ENCODE peak calls at places on chromosomes 12 and 14, in nine cellular contexts. K is A549, W is GM23338, X is SK-N-SH, G is HL-60, U is HepG2, F is HCT116, B is GM12878, O is K562. H is an unnamed sample.

GRCh38 chr12:1246637-1247036 is 255.6 kb downstream of the ERC1 start:
- DNase-seq in O (no peak), W (no peak), X (no peak), G (no peak), U (no peak), K (no peak), B (no peak), F (no peak), H (no peak)

GRCh38 chr14:93903342-93904184 is 23.6 kb upstream of the FAM181A start:
- DNase-seq in U (peak; percentile 54), B (no peak), W (peak; percentile 73), K (peak; percentile 24), O (no peak), F (peak; percentile 15), X (peak; percentile 58), G (no peak), H (no peak)

GRCh38 chr12:69546693-69547438 is 38.4 kb upstream of the CCT2 start:
- DNase-seq in W (no peak), X (no peak), U (no peak), O (no peak), K (no peak), B (peak; percentile 19), G (no peak), F (no peak), H (no peak)

GRCh38 chr12:124656214-124656516 is 88.8 kb upstream of the NCOR2 start:
- DNase-seq in K (no peak), B (no peak), G (no peak), O (no peak), U (no peak), X (no peak), F (no peak), W (no peak), H (no peak)

GRCh38 chr14:101835166-101835557 is 73.7 kb downstream of the PPP2R5C start:
- DNase-seq in X (no peak), U (no peak), B (no peak), O (no peak), F (no peak), W (no peak), G (no peak), K (no peak), H (no peak)

GRCh38 chr14:52086755-52087154 is 17.9 kb upstream of the NID2 start:
- DNase-seq in B (no peak), K (no peak), F (no peak), O (no peak), U (no peak), X (no peak), G (no peak), W (no peak), H (no peak)

GRCh38 chr14:20455355-20456300 is 602 bp downstream of the APEX1 start:
- DNase-seq in G (no peak), F (no peak), U (no peak), X (peak; percentile 80), K (no peak), O (peak; percentile 58), W (peak; percentile 82), B (no peak), H (no peak)

GRCh38 chr14:94601961-94602391 is 10.2 kb upstream of the SERPINA3 start:
- DNase-seq in K (peak; percentile 75), O (no peak), F (peak; percentile 27), W (no peak), X (no peak), U (peak; percentile 53), G (no peak), B (no peak), H (no peak)

GRCh38 chr14:68397371-68397779 is 395.5 kb downstream of the ZFP36L1 start:
- DNase-seq in B (no peak), G (no peak), X (no peak), O (no peak), U (peak; percentile 43), W (no peak), K (no peak), F (no peak), H (no peak)

GRCh38 chr12:132106921-132107320 is 37.2 kb downstream of the DDX51 start:
- DNase-seq in G (no peak), B (no peak), X (no peak), O (no peak), W (no peak), K (no peak), U (no peak), F (no peak), H (no peak)

GRCh38 chr12:27635349-27635972 is 60.8 kb upstream of the REP15 start:
- DNase-seq in O (no peak), W (peak; percentile 65), X (peak; percentile 15), U (peak; percentile 44), B (no peak), G (no peak), F (peak; percentile 44), K (peak; percentile 67), H (no peak)

GRCh38 chr12:119685375-119685774 is 17.4 kb downstream of the PRKAB1 start:
- DNase-seq in G (no peak), W (no peak), B (no peak), U (no peak), O (no peak), X (no peak), F (no peak), K (no peak), H (no peak)

GRCh38 chr12:2495452-2496112 is 299.2 kb upstream of the FKBP4 start:
- DNase-seq in W (no peak), O (no peak), U (no peak), K (no peak), F (no peak), G (no peak), B (no peak), X (no peak), H (no peak)

DNA sequence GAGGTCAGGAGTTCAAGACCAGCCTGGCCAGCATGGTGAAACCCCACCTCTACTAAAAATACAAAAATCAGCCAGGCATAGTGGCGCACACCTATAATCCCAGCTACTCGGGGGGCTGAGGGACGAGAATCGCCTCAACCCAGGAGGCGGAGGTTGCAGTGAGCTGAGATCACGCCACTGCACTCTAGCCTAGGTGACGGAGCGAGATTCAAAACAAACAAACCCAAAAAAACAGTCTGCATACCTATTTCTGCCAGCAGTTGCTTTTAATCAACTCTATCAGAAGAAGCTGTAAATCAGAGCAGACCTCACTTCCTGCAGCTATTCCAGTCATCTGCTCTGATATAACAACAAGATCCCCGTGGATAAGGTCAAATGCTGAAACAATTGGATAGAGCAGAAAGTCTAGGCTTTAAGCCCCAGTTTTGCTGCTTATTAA is 50.5 kb downstream of the LIMA1 start:
- DNase-seq in K (no peak), W (no peak), U (no peak), F (no peak), X (peak; percentile 52), G (no peak), B (no peak), O (no peak), H (no peak)
- TF ChIP-seq REST in K (no peak), W (no peak), U (no peak), F (no peak), X (no peak), G (no peak), B (no peak), O (no peak), H (no peak)

DNA sequence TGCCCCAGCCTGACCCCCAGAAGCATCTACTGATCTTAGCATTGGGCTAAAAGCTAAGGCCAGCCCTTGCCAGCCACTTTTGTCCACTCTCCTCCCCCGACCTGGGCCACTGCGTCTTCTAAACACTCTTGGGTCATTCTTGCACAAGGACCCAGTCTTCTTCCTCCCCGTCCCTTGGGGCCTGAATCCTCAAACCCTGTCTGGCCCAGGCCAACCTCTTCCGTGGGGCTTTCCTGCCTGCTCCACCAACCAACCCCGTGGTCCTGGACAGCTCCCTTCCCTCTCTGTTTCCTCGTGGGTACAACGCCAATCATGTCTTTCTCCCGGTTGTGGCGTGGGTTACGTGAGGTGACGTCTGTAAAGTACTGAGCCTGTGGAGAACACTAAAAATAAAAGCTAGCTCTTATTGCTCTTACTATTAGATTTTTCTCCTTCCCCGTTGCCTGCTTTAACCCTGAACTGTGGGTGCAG is 21.5 kb downstream of the FAM222A start:
- DNase-seq in X (peak; percentile 13), K (no peak), F (no peak), W (no peak), B (no peak), G (no peak), O (no peak), U (no peak), H (no peak)
- TF ChIP-seq REST in X (peak; percentile 56), K (no peak), F (no peak), W (peak; percentile 55), B (no peak), G (peak; percentile 73), O (no peak), U (peak; percentile 33), H (no peak)

GRCh38 chr12:92107621-92108131 is 38.0 kb downstream of the BTG1 start:
- DNase-seq in X (peak; percentile 55), G (no peak), K (no peak), O (no peak), B (no peak), U (no peak), F (no peak), W (peak; percentile 36), H (no peak)

GRCh38 chr12:92108651-92109050 is 37.0 kb downstream of the BTG1 start:
- DNase-seq in B (no peak), O (no peak), U (no peak), W (peak; percentile 59), X (peak; percentile 20), G (peak; percentile 84), K (peak; percentile 42), F (no peak), H (no peak)

GRCh38 chr12:92110083-92110640 is 35.5 kb downstream of the BTG1 start:
- DNase-seq in X (no peak), O (no peak), U (no peak), G (no peak), B (no peak), F (no peak), K (no peak), W (no peak), H (no peak)

GRCh38 chr12:92111256-92111655 is 34.4 kb downstream of the BTG1 start:
- DNase-seq in O (no peak), U (no peak), K (no peak), G (no peak), W (no peak), B (no peak), X (no peak), F (no peak), H (no peak)

GRCh38 chr12:92109613-92110012 is 36.0 kb downstream of the BTG1 start:
- DNase-seq in B (no peak), O (no peak), G (no peak), F (no peak), K (no peak), U (no peak), X (no peak), W (no peak), H (no peak)
- TF ChIP-seq REST in B (no peak), O (no peak), G (no peak), F (no peak), K (no peak), U (no peak), X (no peak), W (no peak), H (no peak)

DNA sequence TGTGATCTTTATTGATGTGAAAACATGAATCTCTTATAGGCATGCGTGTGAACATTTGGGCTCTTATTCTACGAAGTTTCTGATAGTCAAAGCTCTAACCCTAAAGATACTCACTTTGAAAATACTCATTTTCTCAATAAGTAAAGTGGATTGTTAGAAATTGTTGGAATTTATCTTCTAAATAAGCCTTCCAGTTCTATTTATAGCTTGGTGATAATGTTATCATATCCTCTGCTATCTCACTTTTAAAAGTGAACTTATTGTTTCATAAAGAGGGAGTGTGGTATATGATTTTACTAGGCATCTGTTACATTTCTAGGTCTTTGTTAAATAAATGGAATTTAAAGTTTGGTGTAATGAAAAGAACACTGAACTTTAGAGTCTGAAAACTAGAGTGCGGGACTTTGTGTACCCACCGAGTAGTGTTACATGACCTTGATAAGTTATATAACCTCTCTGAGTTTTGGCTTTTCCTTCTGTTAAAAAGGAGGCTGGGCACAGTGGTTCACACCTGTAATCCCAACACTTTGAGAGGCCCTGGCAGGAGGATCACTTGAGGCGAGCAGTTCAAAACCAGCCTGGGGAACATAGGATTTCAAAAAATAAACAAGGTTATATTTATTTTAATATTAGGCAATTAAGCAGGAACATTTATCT is 13.6 kb downstream of the USP15 start:
- DNase-seq in U (peak; percentile 16), O (no peak), X (no peak), F (no peak), K (no peak), G (no peak), B (no peak), W (no peak), H (no peak)
- TF ChIP-seq REST in U (no peak), O (no peak), X (no peak), F (no peak), K (no peak), G (no peak), B (no peak), W (no peak), H (no peak)

H was measured in Panc1.